ENCODE peak calls at places on chromosomes 13 and 19, in seven cellular contexts. W is SK-N-SH, K is hypothalamus, Y is anterior cingulate cortex, Q is WTC11, R is OCI-M1, H is hepatic stellate cell. P is an unnamed sample.

GRCh38 chr19:10271543-10272086 is 695 bp downstream of the ICAM1 start:
- DNase-seq in W (peak; percentile 34), H (peak; percentile 23), K (no peak), Q (no peak), Y (no peak), R (peak; percentile 80), P (no peak)

GRCh38 chr19:54707932-54708331 is 16.3 kb upstream of the KIR3DL3 start:
- DNase-seq in Q (no peak), H (no peak), R (no peak), K (no peak), W (no peak), Y (no peak), P (no peak)

GRCh38 chr19:19744641-19745040 is 11.7 kb upstream of the ZNF14 start:
- DNase-seq in Y (no peak), K (no peak), W (no peak), Q (no peak), R (no peak), H (no peak), P (no peak)

GRCh38 chr13:98459721-98460370 is 117.1 kb downstream of the STK24 start:
- DNase-seq in K (no peak), H (no peak), Y (no peak), R (no peak), W (no peak), Q (no peak), P (peak; percentile 86)

GRCh38 chr13:92602560-92602959 is 624.0 kb upstream of the GPC6 start:
- DNase-seq in H (no peak), W (no peak), R (no peak), Q (no peak), Y (no peak), K (no peak), P (no peak)

GRCh38 chr13:43268632-43269031 is 245.2 kb downstream of the DNAJC15 start:
- DNase-seq in H (no peak), Y (no peak), W (no peak), Q (no peak), K (no peak), R (no peak), P (no peak)

GRCh38 chr13:77507931-77508776 is 27.4 kb upstream of the SCEL start:
- DNase-seq in K (no peak), R (peak; percentile 10), H (no peak), Y (no peak), W (no peak), Q (no peak), P (no peak)

GRCh38 chr19:56270676-56271075 is 1.9 kb upstream of the EDDM13 start:
- DNase-seq in Q (no peak), Y (no peak), K (no peak), H (peak; percentile 18), R (peak; percentile 95), W (no peak), P (no peak)

GRCh38 chr13:50838031-50838430 is 5.5 kb downstream of the DLEU7 start:
- DNase-seq in R (no peak), W (no peak), K (no peak), Q (no peak), Y (no peak), H (no peak), P (no peak)

GRCh38 chr19:2455481-2456300 is 1.1 kb downstream of the LMNB2 start:
- DNase-seq in W (peak; percentile 75), R (peak; percentile 4), H (peak; percentile 68), K (no peak), Y (no peak), Q (peak; percentile 28), P (no peak)

GRCh38 chr19:33248553-33248953 is 22.9 kb upstream of the SLC7A10 start:
- DNase-seq in K (no peak), W (no peak), H (no peak), Q (no peak), Y (no peak), R (no peak), P (peak; percentile 74)

GRCh38 chr13:110388141-110388943 is 81.3 kb downstream of the COL4A2 start:
- DNase-seq in W (peak; percentile 47), R (no peak), Q (peak; percentile 29), H (peak; percentile 86), Y (no peak), K (no peak), P (no peak)

GRCh38 chr19:49129238-49129583 is 9.9 kb downstream of the PPFIA3 start:
- DNase-seq in K (no peak), H (no peak), Y (no peak), Q (peak; percentile 74), R (no peak), W (peak; percentile 12), P (no peak)

GRCh38 chr13:80547885-80548284 is 207.0 kb upstream of the SPRY2 start:
- DNase-seq in W (no peak), H (no peak), K (no peak), Q (no peak), R (peak; percentile 13), Y (no peak), P (no peak)

GRCh38 chr13:31982540-31982939 is 49.0 kb upstream of the FRY start:
- DNase-seq in K (no peak), R (peak; percentile 90), W (peak; percentile 54), Y (no peak), Q (no peak), H (peak; percentile 66), P (no peak)

GRCh38 chr13:28467886-28468519 is 26.9 kb downstream of the FLT1 start:
- DNase-seq in W (no peak), R (peak; percentile 46), H (no peak), Q (no peak), K (no peak), Y (no peak), P (no peak)

GRCh38 chr13:47455581-47455980 is 545.5 kb downstream of the SUCLA2 start:
- DNase-seq in R (peak; percentile 5), K (no peak), H (no peak), Y (no peak), W (peak; percentile 4), Q (peak; percentile 12), P (no peak)

GRCh38 chr13:43265028-43265427 is 241.6 kb downstream of the DNAJC15 start:
- DNase-seq in Q (no peak), W (no peak), H (no peak), R (no peak), K (no peak), Y (no peak), P (no peak)

P was measured in posterior cingulate gyrus.